ENCODE peak calls at places on chromosomes 5 and 9, in seven cellular contexts. P is NCI-H1105 treated with DMSO at 0.1 percent for 48 hours, Z is NCI-H774, V is AG08396, T is hippocampal formation, H is fibroblast of lung, X is NCI-H345. C is an unnamed sample.

GRCh38 chr5:72852356-72852755 is 35.9 kb downstream of the TNPO1 start:
- DNase-seq in H (no peak), X (no peak), T (no peak), Z (no peak), P (no peak), V (no peak), C (no peak)

GRCh38 chr5:167671176-167671575 is 620.3 kb upstream of the WWC1 start:
- DNase-seq in Z (no peak), H (peak), T (no peak), V (peak), X (no peak), P (no peak), C (no peak)

GRCh38 chr5:128774605-128775004 is 190.7 kb upstream of the SLC27A6 start:
- DNase-seq in T (no peak), X (no peak), P (no peak), V (peak), H (peak), Z (no peak), C (no peak)

GRCh38 chr9:105681724-105682123 is 12.6 kb upstream of the TMEM38B start:
- DNase-seq in P (no peak), T (no peak), X (no peak), V (peak), Z (no peak), H (peak), C (no peak)

GRCh38 chr5:53100606-53101005 is 9.0 kb downstream of the MOCS2 start:
- DNase-seq in Z (no peak), T (no peak), X (no peak), P (no peak), V (no peak), H (no peak), C (no peak)

GRCh38 chr5:80184235-80185023 is 71.4 kb downstream of the SERINC5 start:
- DNase-seq in V (no peak), X (peak), Z (peak), P (peak), H (no peak), T (no peak), C (no peak)

GRCh38 chr9:69265891-69266290 is 59.1 kb upstream of the ENTREP1 start:
- DNase-seq in H (peak), V (no peak), T (no peak), Z (no peak), P (no peak), X (no peak), C (no peak)

GRCh38 chr9:133880136-133880535 is 112.0 kb downstream of the VAV2 start:
- DNase-seq in T (no peak), H (no peak), P (no peak), V (no peak), X (no peak), Z (no peak), C (no peak)

GRCh38 chr9:85408494-85408893 is 333.3 kb downstream of the AGTPBP1 start:
- DNase-seq in X (peak), P (no peak), V (no peak), H (no peak), Z (peak), T (no peak), C (no peak)

GRCh38 chr9:108897324-108898096 is 35.4 kb downstream of the ACTL7A start:
- DNase-seq in T (no peak), X (no peak), H (no peak), P (peak), V (no peak), Z (no peak), C (no peak)

GRCh38 chr5:7995688-7996294 is 126.8 kb downstream of the MTRR start:
- DNase-seq in V (no peak), X (no peak), H (no peak), P (no peak), Z (no peak), T (no peak), C (no peak)

GRCh38 chr5:8208307-8208706 is 339.4 kb downstream of the MTRR start:
- DNase-seq in V (no peak), H (no peak), P (no peak), Z (no peak), T (no peak), X (no peak), C (no peak)

GRCh38 chr5:10235350-10235749 is 14.3 kb downstream of the ATPSCKMT start:
- DNase-seq in P (no peak), H (peak), X (no peak), Z (no peak), T (no peak), V (no peak), C (no peak)

GRCh38 chr9:73118297-73118696 is 33.4 kb upstream of the ANXA1 start:
- DNase-seq in V (no peak), X (no peak), T (no peak), Z (no peak), H (peak), P (no peak), C (no peak)

GRCh38 chr5:161385080-161385479 is 161.4 kb downstream of the GABRB2 start:
- DNase-seq in V (no peak), H (no peak), Z (no peak), T (no peak), P (no peak), X (no peak), C (no peak)

GRCh38 chr5:179829732-179830435 is 9.2 kb downstream of the SQSTM1 start:
- DNase-seq in T (no peak), Z (no peak), P (no peak), X (no peak), V (no peak), H (no peak), C (no peak)

GRCh38 chr5:42889311-42889933 is 77.7 kb upstream of the SELENOP start:
- DNase-seq in Z (peak), X (peak), H (peak), P (peak), T (peak), V (peak), C (peak)

GRCh38 chr9:90815183-90815943 is 13.7 kb downstream of the SYK start:
- DNase-seq in P (no peak), T (no peak), Z (no peak), X (no peak), H (no peak), V (no peak), C (no peak)

GRCh38 chr5:157434096-157434495 is 25.9 kb upstream of the NIPAL4 start:
- DNase-seq in H (no peak), T (no peak), P (no peak), V (no peak), Z (no peak), X (no peak), C (no peak)

GRCh38 chr9:4962085-4962484 is 23.0 kb upstream of the JAK2 start:
- DNase-seq in P (no peak), H (no peak), T (no peak), Z (no peak), X (no peak), V (no peak), C (no peak)

GRCh38 chr9:73269430-73270101 is 117.9 kb downstream of the ANXA1 start:
- DNase-seq in X (no peak), Z (no peak), H (peak), V (no peak), P (peak), T (no peak), C (peak)